ENCODE peak calls at places on chromosomes 6 and 20, in ten cellular contexts. One of them, this sample, is unnamed.

GRCh38 chr6:11536795-11537194 is 754 bp upstream of the TMEM170B start:
- DNase-seq in endothelial cell of umbilical vein: no peak
- DNase-seq in tibial artery: no peak
- DNase-seq in PC-3: no peak
- DNase-seq in CD4-positive, alpha-beta memory T cell: no peak
- DNase-seq in esophagus muscularis mucosa: no peak
- DNase-seq in AG04450: no peak
- DNase-seq in transverse colon: peak
- DNase-seq in tibial nerve: no peak
- DNase-seq in NT2/D1: no peak
- DNase-seq in this sample: no peak

GRCh38 chr6:16299861-16300260 is 61.5 kb downstream of the GMPR start:
- DNase-seq in endothelial cell of umbilical vein: no peak
- DNase-seq in tibial artery: no peak
- DNase-seq in PC-3: no peak
- DNase-seq in CD4-positive, alpha-beta memory T cell: no peak
- DNase-seq in esophagus muscularis mucosa: no peak
- DNase-seq in AG04450: no peak
- DNase-seq in transverse colon: no peak
- DNase-seq in tibial nerve: no peak
- DNase-seq in NT2/D1: no peak
- DNase-seq in this sample: no peak

GRCh38 chr6:136146130-136146529 is 104.0 kb downstream of the MTFR2 start:
- DNase-seq in endothelial cell of umbilical vein: peak
- DNase-seq in tibial artery: no peak
- DNase-seq in PC-3: no peak
- DNase-seq in CD4-positive, alpha-beta memory T cell: no peak
- DNase-seq in esophagus muscularis mucosa: no peak
- DNase-seq in AG04450: no peak
- DNase-seq in transverse colon: no peak
- DNase-seq in tibial nerve: no peak
- DNase-seq in NT2/D1: no peak
- DNase-seq in this sample: no peak

GRCh38 chr6:79421707-79422484 is 115.3 kb downstream of the LCA5 start:
- DNase-seq in endothelial cell of umbilical vein: peak
- DNase-seq in tibial artery: no peak
- DNase-seq in PC-3: peak
- DNase-seq in CD4-positive, alpha-beta memory T cell: no peak
- DNase-seq in esophagus muscularis mucosa: no peak
- DNase-seq in AG04450: peak
- DNase-seq in transverse colon: no peak
- DNase-seq in tibial nerve: no peak
- DNase-seq in NT2/D1: no peak
- DNase-seq in this sample: peak

GRCh38 chr20:10763117-10763516 is 89.3 kb upstream of the JAG1 start:
- DNase-seq in endothelial cell of umbilical vein: no peak
- DNase-seq in tibial artery: no peak
- DNase-seq in PC-3: no peak
- DNase-seq in CD4-positive, alpha-beta memory T cell: no peak
- DNase-seq in esophagus muscularis mucosa: no peak
- DNase-seq in AG04450: no peak
- DNase-seq in transverse colon: no peak
- DNase-seq in tibial nerve: no peak
- DNase-seq in NT2/D1: no peak
- DNase-seq in this sample: no peak

GRCh38 chr20:58065508-58066361 is 162.7 kb downstream of the ANKRD60 start:
- DNase-seq in endothelial cell of umbilical vein: no peak
- DNase-seq in tibial artery: peak
- DNase-seq in PC-3: peak
- DNase-seq in CD4-positive, alpha-beta memory T cell: no peak
- DNase-seq in esophagus muscularis mucosa: peak
- DNase-seq in AG04450: no peak
- DNase-seq in transverse colon: no peak
- DNase-seq in tibial nerve: no peak
- DNase-seq in NT2/D1: no peak
- DNase-seq in this sample: no peak

GRCh38 chr20:36645998-36646397 is at the start of gene SLA2:
- DNase-seq in endothelial cell of umbilical vein: no peak
- DNase-seq in tibial artery: no peak
- DNase-seq in PC-3: no peak
- DNase-seq in CD4-positive, alpha-beta memory T cell: peak
- DNase-seq in esophagus muscularis mucosa: no peak
- DNase-seq in AG04450: no peak
- DNase-seq in transverse colon: peak
- DNase-seq in tibial nerve: no peak
- DNase-seq in NT2/D1: no peak
- DNase-seq in this sample: no peak

GRCh38 chr6:28334272-28335039 is 1.5 kb downstream of the ZSCAN31 start:
- DNase-seq in endothelial cell of umbilical vein: no peak
- DNase-seq in tibial artery: no peak
- DNase-seq in PC-3: no peak
- DNase-seq in CD4-positive, alpha-beta memory T cell: no peak
- DNase-seq in esophagus muscularis mucosa: no peak
- DNase-seq in AG04450: no peak
- DNase-seq in transverse colon: no peak
- DNase-seq in tibial nerve: no peak
- DNase-seq in NT2/D1: no peak
- DNase-seq in this sample: no peak

GRCh38 chr6:106974999-106975698 is 620 bp upstream of the CD24 start:
- DNase-seq in endothelial cell of umbilical vein: no peak
- DNase-seq in tibial artery: peak
- DNase-seq in PC-3: peak
- DNase-seq in CD4-positive, alpha-beta memory T cell: no peak
- DNase-seq in esophagus muscularis mucosa: no peak
- DNase-seq in AG04450: no peak
- DNase-seq in transverse colon: peak
- DNase-seq in tibial nerve: no peak
- DNase-seq in NT2/D1: no peak
- DNase-seq in this sample: peak

GRCh38 chr20:4875578-4876067 is 125.7 kb downstream of the SLC23A2 start:
- DNase-seq in endothelial cell of umbilical vein: no peak
- DNase-seq in tibial artery: no peak
- DNase-seq in PC-3: no peak
- DNase-seq in CD4-positive, alpha-beta memory T cell: no peak
- DNase-seq in esophagus muscularis mucosa: no peak
- DNase-seq in AG04450: no peak
- DNase-seq in transverse colon: no peak
- DNase-seq in tibial nerve: no peak
- DNase-seq in NT2/D1: no peak
- DNase-seq in this sample: no peak

GRCh38 chr6:170280689-170281045 is 10.2 kb downstream of the DLL1 start:
- DNase-seq in endothelial cell of umbilical vein: no peak
- DNase-seq in tibial artery: no peak
- DNase-seq in PC-3: no peak
- DNase-seq in CD4-positive, alpha-beta memory T cell: no peak
- DNase-seq in esophagus muscularis mucosa: no peak
- DNase-seq in AG04450: no peak
- DNase-seq in transverse colon: no peak
- DNase-seq in tibial nerve: no peak
- DNase-seq in NT2/D1: no peak
- DNase-seq in this sample: no peak
- H3K4me3 ChIP-seq in endothelial cell of umbilical vein: peak
- H3K4me3 ChIP-seq in tibial artery: peak
- H3K4me3 ChIP-seq in PC-3: peak
- H3K4me3 ChIP-seq in CD4-positive, alpha-beta memory T cell: peak
- H3K4me3 ChIP-seq in esophagus muscularis mucosa: peak
- H3K4me3 ChIP-seq in AG04450: peak
- H3K4me3 ChIP-seq in transverse colon: no peak
- H3K4me3 ChIP-seq in tibial nerve: peak
- H3K4me3 ChIP-seq in NT2/D1: no peak
- H3K4me3 ChIP-seq in this sample: no peak

DNA sequence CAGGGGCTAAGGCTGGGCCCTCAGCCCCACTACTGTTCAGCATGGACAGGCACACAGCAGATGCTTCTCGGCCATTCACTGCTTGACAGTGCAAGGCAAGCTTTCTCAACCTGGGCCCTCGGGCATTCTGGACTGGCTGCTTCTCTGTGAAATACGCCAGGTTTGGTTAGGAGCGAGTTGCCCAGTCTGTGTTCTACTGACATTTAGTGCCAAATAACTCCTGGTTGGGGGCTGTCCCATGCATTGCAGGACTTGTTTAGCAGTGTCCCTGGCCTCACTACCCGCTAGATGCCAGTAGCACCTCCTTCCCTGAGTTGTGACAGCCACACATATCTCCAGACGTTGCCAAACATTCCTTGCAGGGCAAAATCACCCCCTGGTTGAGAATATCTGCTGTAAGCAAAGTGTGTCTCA is 156.9 kb downstream of the CEBPB start:
- DNase-seq in endothelial cell of umbilical vein: no peak
- DNase-seq in tibial artery: no peak
- DNase-seq in PC-3: no peak
- DNase-seq in CD4-positive, alpha-beta memory T cell: no peak
- DNase-seq in esophagus muscularis mucosa: no peak
- DNase-seq in AG04450: no peak
- DNase-seq in transverse colon: no peak
- DNase-seq in tibial nerve: no peak
- DNase-seq in NT2/D1: no peak
- DNase-seq in this sample: no peak
- H3K4me3 ChIP-seq in endothelial cell of umbilical vein: no peak
- H3K4me3 ChIP-seq in tibial artery: no peak
- H3K4me3 ChIP-seq in PC-3: no peak
- H3K4me3 ChIP-seq in CD4-positive, alpha-beta memory T cell: no peak
- H3K4me3 ChIP-seq in esophagus muscularis mucosa: no peak
- H3K4me3 ChIP-seq in AG04450: no peak
- H3K4me3 ChIP-seq in transverse colon: no peak
- H3K4me3 ChIP-seq in tibial nerve: no peak
- H3K4me3 ChIP-seq in NT2/D1: no peak
- H3K4me3 ChIP-seq in this sample: no peak

GRCh38 chr20:21507275-21508229 is 6.3 kb downstream of the NKX2-2 start:
- DNase-seq in endothelial cell of umbilical vein: no peak
- DNase-seq in tibial artery: no peak
- DNase-seq in PC-3: no peak
- DNase-seq in CD4-positive, alpha-beta memory T cell: no peak
- DNase-seq in esophagus muscularis mucosa: no peak
- DNase-seq in AG04450: no peak
- DNase-seq in transverse colon: no peak
- DNase-seq in tibial nerve: no peak
- DNase-seq in NT2/D1: no peak
- DNase-seq in this sample: no peak

GRCh38 chr20:21509079-21509596 is 4.7 kb downstream of the NKX2-2 start:
- DNase-seq in endothelial cell of umbilical vein: no peak
- DNase-seq in tibial artery: no peak
- DNase-seq in PC-3: no peak
- DNase-seq in CD4-positive, alpha-beta memory T cell: no peak
- DNase-seq in esophagus muscularis mucosa: no peak
- DNase-seq in AG04450: no peak
- DNase-seq in transverse colon: no peak
- DNase-seq in tibial nerve: no peak
- DNase-seq in NT2/D1: no peak
- DNase-seq in this sample: no peak

GRCh38 chr20:21509597-21510331 is 4.1 kb downstream of the NKX2-2 start:
- DNase-seq in endothelial cell of umbilical vein: no peak
- DNase-seq in tibial artery: no peak
- DNase-seq in PC-3: no peak
- DNase-seq in CD4-positive, alpha-beta memory T cell: no peak
- DNase-seq in esophagus muscularis mucosa: no peak
- DNase-seq in AG04450: no peak
- DNase-seq in transverse colon: no peak
- DNase-seq in tibial nerve: no peak
- DNase-seq in NT2/D1: no peak
- DNase-seq in this sample: peak

GRCh38 chr20:21510414-21510971 is 3.4 kb downstream of the NKX2-2 start:
- DNase-seq in endothelial cell of umbilical vein: no peak
- DNase-seq in tibial artery: no peak
- DNase-seq in PC-3: no peak
- DNase-seq in CD4-positive, alpha-beta memory T cell: no peak
- DNase-seq in esophagus muscularis mucosa: no peak
- DNase-seq in AG04450: no peak
- DNase-seq in transverse colon: no peak
- DNase-seq in tibial nerve: no peak
- DNase-seq in NT2/D1: no peak
- DNase-seq in this sample: peak

DNA sequence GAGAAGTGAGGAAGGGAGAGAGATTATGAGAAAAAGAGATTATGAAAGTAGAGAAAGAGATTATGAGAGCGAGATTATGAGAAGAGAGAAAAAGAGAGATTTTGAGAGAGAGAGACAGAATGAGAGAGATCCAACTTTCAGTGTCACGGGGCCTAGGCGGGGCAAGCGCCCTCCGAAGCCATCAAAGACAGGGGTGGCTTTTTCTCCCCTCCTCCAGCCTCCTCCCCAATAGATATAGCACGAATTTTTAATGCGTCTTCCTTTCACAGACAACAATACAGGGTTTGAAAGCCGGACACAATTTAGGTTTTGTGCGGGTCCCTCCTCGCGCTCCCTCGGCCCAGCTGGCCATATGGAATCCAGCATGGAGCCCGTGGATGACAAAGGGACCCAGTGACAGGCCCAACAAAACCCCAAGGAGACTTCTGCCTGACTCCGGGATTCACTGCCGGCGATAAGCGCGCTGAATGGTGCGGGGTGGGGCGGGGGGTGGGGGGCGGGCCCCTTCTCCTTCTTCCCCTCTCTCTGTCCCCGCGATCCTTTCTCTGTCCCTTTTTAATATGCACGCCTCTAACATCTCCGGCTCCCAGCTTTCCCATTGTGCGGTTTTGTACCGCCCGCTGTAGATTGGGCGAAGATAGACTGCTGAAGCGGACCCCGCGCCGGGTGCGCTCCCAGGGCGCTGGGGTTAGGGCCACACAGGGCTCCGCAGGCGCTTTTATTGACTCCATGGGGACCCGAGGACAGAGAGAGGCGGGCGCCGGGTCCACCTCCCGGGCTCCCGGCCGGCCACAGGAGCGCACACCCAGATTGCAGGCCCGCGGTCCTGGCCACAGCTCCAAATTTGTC is 5.4 kb downstream of the NKX2-2 start:
- DNase-seq in endothelial cell of umbilical vein: no peak
- DNase-seq in tibial artery: no peak
- DNase-seq in PC-3: no peak
- DNase-seq in CD4-positive, alpha-beta memory T cell: no peak
- DNase-seq in esophagus muscularis mucosa: no peak
- DNase-seq in AG04450: no peak
- DNase-seq in transverse colon: no peak
- DNase-seq in tibial nerve: no peak
- DNase-seq in NT2/D1: no peak
- DNase-seq in this sample: no peak
- H3K4me3 ChIP-seq in endothelial cell of umbilical vein: no peak
- H3K4me3 ChIP-seq in tibial artery: no peak
- H3K4me3 ChIP-seq in PC-3: no peak
- H3K4me3 ChIP-seq in CD4-positive, alpha-beta memory T cell: no peak
- H3K4me3 ChIP-seq in esophagus muscularis mucosa: no peak
- H3K4me3 ChIP-seq in AG04450: no peak
- H3K4me3 ChIP-seq in transverse colon: no peak
- H3K4me3 ChIP-seq in tibial nerve: no peak
- H3K4me3 ChIP-seq in NT2/D1: no peak
- H3K4me3 ChIP-seq in this sample: no peak

DNA sequence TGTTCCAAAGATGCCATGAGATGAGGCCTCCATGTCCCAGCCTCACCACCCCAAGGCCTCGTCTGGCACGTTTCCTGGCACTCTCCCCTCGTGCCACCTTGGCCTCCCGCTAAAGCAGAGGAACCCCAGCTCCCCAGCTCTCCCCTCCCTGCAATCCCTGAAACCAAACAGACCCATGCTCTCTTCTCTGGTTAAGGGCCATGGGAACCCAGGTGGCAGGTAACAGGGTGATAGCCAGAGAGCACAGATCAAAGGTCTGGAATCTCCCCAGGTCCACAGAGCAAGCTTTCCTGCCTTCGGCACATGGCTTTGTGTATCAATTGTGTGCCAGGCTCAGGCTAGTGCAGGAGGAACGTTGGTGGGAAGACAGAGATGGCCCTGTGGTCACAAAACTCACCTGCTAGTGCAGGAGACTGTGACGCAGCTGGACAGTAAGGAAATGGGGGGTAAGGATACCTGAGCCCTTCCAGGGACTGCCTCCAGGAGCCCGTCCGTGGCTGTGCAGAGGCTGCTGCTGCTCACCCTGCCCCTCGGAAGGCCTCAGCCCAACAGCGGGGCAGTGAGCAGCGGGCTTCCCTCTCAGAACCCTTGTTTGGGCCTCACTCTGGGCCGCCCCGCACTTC is 39.0 kb downstream of the MYH7B start:
- DNase-seq in endothelial cell of umbilical vein: no peak
- DNase-seq in tibial artery: no peak
- DNase-seq in PC-3: no peak
- DNase-seq in CD4-positive, alpha-beta memory T cell: no peak
- DNase-seq in esophagus muscularis mucosa: no peak
- DNase-seq in AG04450: no peak
- DNase-seq in transverse colon: no peak
- DNase-seq in tibial nerve: no peak
- DNase-seq in NT2/D1: no peak
- DNase-seq in this sample: no peak
- H3K4me3 ChIP-seq in endothelial cell of umbilical vein: no peak
- H3K4me3 ChIP-seq in tibial artery: no peak
- H3K4me3 ChIP-seq in PC-3: no peak
- H3K4me3 ChIP-seq in CD4-positive, alpha-beta memory T cell: no peak
- H3K4me3 ChIP-seq in esophagus muscularis mucosa: no peak
- H3K4me3 ChIP-seq in AG04450: no peak
- H3K4me3 ChIP-seq in transverse colon: no peak
- H3K4me3 ChIP-seq in tibial nerve: no peak
- H3K4me3 ChIP-seq in NT2/D1: no peak
- H3K4me3 ChIP-seq in this sample: no peak